ENCODE peak calls at places on chromosomes 2 and 18, in five cellular contexts. V is neuronal stem cell; S is CD8-positive, alpha-beta T cell; T is effector memory CD4-positive, alpha-beta T cell; F is coronary artery. B is an unnamed sample.

GRCh38 chr18:79447703-79448367 is 52.1 kb downstream of the NFATC1 start:
- DNase-seq in F (no peak), T (no peak), V (no peak), S (no peak), B (no peak)

GRCh38 chr2:206045251-206045650 is 40.7 kb downstream of the INO80D start:
- DNase-seq in V (no peak), F (no peak), S (no peak), T (no peak), B (no peak)

GRCh38 chr2:182559623-182560022 is 132.8 kb upstream of the PDE1A start:
- DNase-seq in T (no peak), V (no peak), S (no peak), F (no peak), B (no peak)

GRCh38 chr18:60599267-60599666 is 226.7 kb upstream of the MC4R start:
- DNase-seq in S (no peak), V (no peak), T (no peak), F (no peak), B (no peak)

GRCh38 chr2:130896813-130897212 is 60.1 kb downstream of the ARHGEF4 start:
- DNase-seq in T (no peak), S (no peak), F (no peak), V (no peak), B (no peak)

GRCh38 chr2:106030287-106031268 is 163.5 kb downstream of the UXS1 start:
- DNase-seq in T (no peak), V (no peak), F (no peak), S (no peak), B (no peak)

GRCh38 chr2:96816836-96817702 is 1.0 kb downstream of the CNNM3 start:
- DNase-seq in F (no peak), V (no peak), S (no peak), T (no peak), B (no peak)

GRCh38 chr18:57923606-57924005 is 120.4 kb upstream of the NEDD4L start:
- DNase-seq in F (no peak), V (no peak), S (no peak), T (no peak), B (no peak)

GRCh38 chr2:15919716-15920444 is 20.5 kb upstream of the MYCN start:
- DNase-seq in T (no peak), V (no peak), S (no peak), F (no peak), B (no peak)

GRCh38 chr18:51163543-51163942 is 33.9 kb downstream of the MEX3C start:
- DNase-seq in T (no peak), V (no peak), S (no peak), F (no peak), B (no peak)

GRCh38 chr2:152585830-152586484 is 131.3 kb downstream of the PRPF40A start:
- DNase-seq in S (no peak), V (no peak), T (no peak), F (no peak), B (no peak)

GRCh38 chr2:88735853-88736252 is 44.4 kb downstream of the RPIA start:
- DNase-seq in F (no peak), S (no peak), V (no peak), T (no peak), B (no peak)

GRCh38 chr2:133167990-133168389 is 400.3 kb downstream of the NCKAP5 start:
- DNase-seq in S (no peak), T (no peak), V (no peak), F (no peak), B (no peak)

GRCh38 chr2:71743995-71744675 is 290.8 kb downstream of the DYSF start:
- DNase-seq in T (no peak), F (no peak), V (no peak), S (no peak), B (no peak)

GRCh38 chr2:161995553-161996016 is 78.4 kb downstream of the DPP4 start:
- DNase-seq in F (no peak), V (no peak), T (peak), S (no peak), B (no peak)

GRCh38 chr2:229348135-229348534 is 77.0 kb upstream of the PID1 start:
- DNase-seq in T (no peak), V (no peak), S (no peak), F (no peak), B (no peak)

GRCh38 chr2:28681216-28681981 is 70.2 kb upstream of the PPP1CB start:
- DNase-seq in S (peak), V (no peak), F (no peak), T (peak), B (peak)

GRCh38 chr18:48028716-48029115 is 98.3 kb upstream of the SMAD2 start:
- DNase-seq in S (no peak), T (no peak), F (no peak), V (no peak), B (no peak)

GRCh38 chr2:64439194-64439593 is 14.8 kb upstream of the LGALSL start:
- DNase-seq in T (no peak), F (no peak), V (no peak), S (no peak), B (no peak)

GRCh38 chr2:145088733-145089132 is 568.8 kb upstream of the ZEB2 start:
- DNase-seq in T (no peak), F (no peak), V (no peak), S (no peak), B (no peak)

GRCh38 chr2:56801214-56801613 is 617.4 kb downstream of the CCDC85A start:
- DNase-seq in S (no peak), V (no peak), F (no peak), T (no peak), B (no peak)

GRCh38 chr2:233470007-233470687 is 96.4 kb downstream of the USP40 start:
- DNase-seq in V (no peak), F (peak), S (no peak), T (no peak), B (no peak)

GRCh38 chr2:164841719-164842623 is at the start of gene COBLL1:
- DNase-seq in F (peak), V (peak), T (no peak), S (peak), B (no peak)

GRCh38 chr18:39037925-39038324 is 1472.3 kb upstream of the CELF4 start:
- DNase-seq in F (no peak), T (no peak), V (no peak), S (no peak), B (no peak)

GRCh38 chr2:37636209-37637077 is 35.0 kb downstream of the CDC42EP3 start:
- DNase-seq in V (no peak), F (no peak), T (no peak), S (no peak), B (no peak)

GRCh38 chr18:5941869-5942268 is 46.5 kb upstream of the TMEM200C start:
- DNase-seq in S (no peak), F (no peak), V (peak), T (no peak), B (no peak)

GRCh38 chr18:21004721-21005120 is 106.9 kb downstream of the ROCK1 start:
- DNase-seq in F (no peak), V (no peak), S (no peak), T (no peak), B (no peak)